ENCODE peak calls at places on chromosomes 3 and 15, in seven cellular contexts. E, V, W, I, P, R and Q are unnamed samples.

GRCh38 chr3:170499562-170500156 is 81.0 kb downstream of the CLDN11 start:
- DNase-seq in E (peak; percentile 5), V (peak; percentile 71), W (peak; percentile 61), I (no peak), P (no peak), R (no peak), Q (no peak)

GRCh38 chr3:24287728-24288450 is 206.8 kb downstream of the THRB start:
- DNase-seq in E (no peak), V (no peak), W (peak; percentile 35), I (peak; percentile 15), P (no peak), R (no peak), Q (no peak)

GRCh38 chr3:129022114-129022994 is 21.2 kb downstream of the EFCC1 start:
- DNase-seq in E (no peak), V (peak; percentile 76), W (no peak), I (no peak), P (no peak), R (no peak), Q (no peak)

GRCh38 chr3:190721330-190721729 is 141.2 kb downstream of the GMNC start:
- DNase-seq in E (no peak), V (no peak), W (no peak), I (no peak), P (peak; percentile 20), R (no peak), Q (no peak)

GRCh38 chr3:96000963-96001362 is 813.4 kb upstream of the EPHA6 start:
- DNase-seq in E (no peak), V (no peak), W (no peak), I (no peak), P (no peak), R (no peak), Q (no peak)

GRCh38 chr3:54134155-54134554 is 11.8 kb downstream of the CACNA2D3 start:
- DNase-seq in E (no peak), V (no peak), W (no peak), I (no peak), P (no peak), R (no peak), Q (no peak)

GRCh38 chr3:39809181-39809994 is at the start of gene MYRIP:
- DNase-seq in E (peak; percentile 5), V (peak; percentile 11), W (peak; percentile 72), I (peak; percentile 80), P (peak; percentile 56), R (no peak), Q (no peak)

GRCh38 chr15:99143655-99144610 is 39.1 kb downstream of the SYNM start:
- DNase-seq in E (no peak), V (peak; percentile 64), W (peak; percentile 49), I (peak; percentile 21), P (no peak), R (no peak), Q (no peak)

GRCh38 chr3:136818851-136819783 is at the start of gene SLC35G2:
- DNase-seq in E (peak; percentile 69), V (peak; percentile 78), W (peak; percentile 72), I (peak; percentile 74), P (peak; percentile 37), R (no peak), Q (no peak)

GRCh38 chr3:119647843-119648575 is 12.4 kb downstream of the POPDC2 start:
- DNase-seq in E (no peak), V (peak; percentile 50), W (no peak), I (no peak), P (no peak), R (no peak), Q (no peak)

GRCh38 chr3:116640119-116640518 is 69.5 kb upstream of the TUSC7 start:
- DNase-seq in E (no peak), V (no peak), W (no peak), I (no peak), P (no peak), R (no peak), Q (no peak)

GRCh38 chr3:156360116-156360515 is 194.8 kb downstream of the SSR3 start:
- DNase-seq in E (no peak), V (no peak), W (no peak), I (no peak), P (no peak), R (no peak), Q (no peak)

GRCh38 chr3:171543759-171544284 is 83.6 kb upstream of the TNIK start:
- DNase-seq in E (no peak), V (no peak), W (no peak), I (no peak), P (no peak), R (no peak), Q (no peak)

GRCh38 chr3:46987485-46988401 is 8.3 kb downstream of the NBEAL2 start:
- DNase-seq in E (peak; percentile 86), V (peak; percentile 32), W (no peak), I (no peak), P (no peak), R (peak; percentile 76), Q (peak; percentile 78)

GRCh38 chr3:123423026-123423425 is 25.9 kb downstream of the ADCY5 start:
- DNase-seq in E (no peak), V (no peak), W (no peak), I (no peak), P (no peak), R (no peak), Q (no peak)

GRCh38 chr3:44923634-44924033 is 49.2 kb downstream of the TGM4 start:
- DNase-seq in E (no peak), V (no peak), W (no peak), I (no peak), P (no peak), R (no peak), Q (no peak)

GRCh38 chr15:89052474-89052873 is 35.8 kb upstream of the ABHD2 start:
- DNase-seq in E (no peak), V (peak; percentile 91), W (no peak), I (no peak), P (no peak), R (no peak), Q (no peak)

GRCh38 chr3:194555175-194556062 is 68.6 kb upstream of the ATP13A3 start:
- DNase-seq in E (no peak), V (no peak), W (no peak), I (no peak), P (no peak), R (no peak), Q (no peak)

GRCh38 chr15:89543389-89543788 is 31.9 kb upstream of the TICRR start:
- DNase-seq in E (no peak), V (no peak), W (no peak), I (no peak), P (no peak), R (no peak), Q (no peak)

GRCh38 chr3:49803464-49804140 is 541 bp downstream of the INKA1 start:
- DNase-seq in E (peak; percentile 54), V (peak; percentile 49), W (no peak), I (peak; percentile 35), P (no peak), R (no peak), Q (no peak)

GRCh38 chr3:169002689-169003088 is 660.8 kb downstream of the MECOM start:
- DNase-seq in E (no peak), V (no peak), W (no peak), I (no peak), P (no peak), R (no peak), Q (no peak)

GRCh38 chr3:128730521-128730920 is 4.5 kb downstream of the RAB7A start:
- DNase-seq in E (no peak), V (peak; percentile 12), W (no peak), I (no peak), P (no peak), R (no peak), Q (no peak)

GRCh38 chr3:98901032-98901464 is 447 bp downstream of the DCBLD2 start:
- DNase-seq in E (peak; percentile 28), V (peak; percentile 56), W (peak; percentile 42), I (peak; percentile 62), P (no peak), R (no peak), Q (peak; percentile 20)

GRCh38 chr3:64329037-64329436 is 103.8 kb upstream of the PRICKLE2 start:
- DNase-seq in E (no peak), V (no peak), W (no peak), I (no peak), P (no peak), R (no peak), Q (no peak)

GRCh38 chr3:152071924-152072323 is 196.8 kb upstream of the MBNL1 start:
- DNase-seq in E (no peak), V (peak; percentile 82), W (no peak), I (peak; percentile 11), P (no peak), R (no peak), Q (no peak)

GRCh38 chr3:13628432-13628831 is 79.5 kb downstream of the FBLN2 start:
- DNase-seq in E (no peak), V (no peak), W (no peak), I (no peak), P (no peak), R (no peak), Q (no peak)